ENCODE peak calls at places on chromosomes 5 and 9, in six cellular contexts. E, G, Q, Z, T and W are unnamed samples.

GRCh38 chr9:68717554-68718453 is 12.8 kb downstream of the PIP5K1B start:
- DNase-seq in Q (no peak), E (no peak), Z (no peak), T (no peak), G (no peak), W (no peak)

GRCh38 chr5:16574789-16575785 is 41.7 kb downstream of the RETREG1 start:
- DNase-seq in Q (no peak), T (peak; percentile 89), G (no peak), Z (peak; percentile 89), E (peak; percentile 77), W (no peak)

GRCh38 chr9:98971168-98971914 is 27.6 kb downstream of the COL15A1 start:
- DNase-seq in Z (peak; percentile 91), T (peak; percentile 22), Q (no peak), G (no peak), E (peak; percentile 69), W (no peak)

GRCh38 chr9:127869310-127870152 is 7.9 kb downstream of the AK1 start:
- DNase-seq in Q (peak; percentile 93), G (peak; percentile 91), T (peak; percentile 54), E (peak; percentile 82), Z (peak; percentile 67), W (peak; percentile 98)

GRCh38 chr5:147431586-147431985 is 78.3 kb downstream of the DPYSL3 start:
- DNase-seq in Z (no peak), T (no peak), G (no peak), E (no peak), Q (no peak), W (no peak)

GRCh38 chr9:114431003-114431402 is 43.2 kb upstream of the AKNA start:
- DNase-seq in Z (no peak), Q (no peak), G (no peak), E (no peak), T (no peak), W (no peak)

GRCh38 chr5:82538339-82539034 is 260.3 kb upstream of the RPS23 start:
- DNase-seq in G (no peak), E (no peak), Z (no peak), Q (no peak), T (no peak), W (no peak)

GRCh38 chr9:79581794-79582193 is 10.0 kb downstream of the TLE4 start:
- DNase-seq in T (peak; percentile 82), G (no peak), Q (no peak), E (no peak), Z (peak; percentile 94), W (no peak)

GRCh38 chr5:73236541-73237128 is 63.6 kb downstream of the TMEM174 start:
- DNase-seq in Z (no peak), E (no peak), G (no peak), T (peak; percentile 96), Q (no peak), W (no peak)

GRCh38 chr9:22005083-22005699 is 3.9 kb downstream of the CDKN2B start:
- DNase-seq in T (no peak), Z (peak; percentile 37), Q (no peak), G (no peak), E (no peak), W (no peak)

GRCh38 chr9:5393497-5393896 is 44.2 kb downstream of the PLGRKT start:
- DNase-seq in E (no peak), Z (no peak), Q (no peak), T (no peak), G (no peak), W (no peak)

GRCh38 chr5:173954671-173955605 is 34.0 kb upstream of the C5orf47 start:
- DNase-seq in T (no peak), G (no peak), Z (peak; percentile 95), Q (no peak), E (no peak), W (no peak)

GRCh38 chr5:108529381-108529780 is 147.5 kb upstream of the FBXL17 start:
- DNase-seq in E (no peak), G (no peak), T (peak; percentile 58), Z (peak; percentile 82), Q (no peak), W (no peak)

GRCh38 chr5:124718376-124718775 is 28.1 kb downstream of the ZNF608 start:
- DNase-seq in Q (no peak), E (peak; percentile 76), T (no peak), G (no peak), Z (no peak), W (no peak)

GRCh38 chr5:127801751-127802476 is 98.7 kb downstream of the CCDC192 start:
- DNase-seq in Q (no peak), Z (peak; percentile 73), E (no peak), T (peak; percentile 65), G (no peak), W (no peak)

GRCh38 chr9:121889990-121890563 is 203.0 kb downstream of the TTLL11 start:
- DNase-seq in T (peak; percentile 29), Z (peak; percentile 87), Q (no peak), G (no peak), E (no peak), W (no peak)

GRCh38 chr5:133467712-133468463 is 144.5 kb downstream of the FSTL4 start:
- DNase-seq in Z (no peak), E (no peak), T (no peak), Q (no peak), G (no peak), W (no peak)

GRCh38 chr5:56251918-56252553 is 18.9 kb upstream of the ANKRD55 start:
- DNase-seq in Z (no peak), E (no peak), T (no peak), G (no peak), Q (no peak), W (no peak)

GRCh38 chr5:170420809-170421412 is 31.7 kb upstream of the KCNMB1 start:
- DNase-seq in Z (peak; percentile 67), Q (no peak), G (peak; percentile 62), E (peak; percentile 63), T (peak; percentile 59), W (peak; percentile 58)

GRCh38 chr9:137445930-137446431 is 4.8 kb upstream of the ENTPD8 start:
- DNase-seq in T (no peak), G (no peak), Z (no peak), Q (no peak), E (no peak), W (no peak)
- TF ChIP-seq CTCF in T (no peak), G (no peak), Z (no peak), Q (no peak), E (no peak), W (no peak)

GRCh38 chr5:4511996-4512656 is 628.0 kb upstream of the ADAMTS16 start:
- DNase-seq in Q (no peak), G (peak; percentile 64), T (peak; percentile 8), Z (no peak), E (peak; percentile 10), W (no peak)
- TF ChIP-seq CTCF in Q (no peak), G (peak; percentile 79), T (peak; percentile 69), Z (no peak), E (no peak), W (peak; percentile 34)

GRCh38 chr5:53334431-53334941 is 145.9 kb upstream of the FST start:
- DNase-seq in G (no peak), E (no peak), Z (peak; percentile 87), T (peak; percentile 99), Q (no peak), W (no peak)

GRCh38 chr5:53337827-53338226 is 142.6 kb upstream of the FST start:
- DNase-seq in T (peak; percentile 77), E (no peak), Q (no peak), G (no peak), Z (peak; percentile 29), W (no peak)

GRCh38 chr5:53331463-53331862 is 149.0 kb upstream of the FST start:
- DNase-seq in Q (no peak), T (peak; percentile 99), Z (peak; percentile 94), E (no peak), G (no peak), W (no peak)

GRCh38 chr5:53333160-53333559 is 147.3 kb upstream of the FST start:
- DNase-seq in Q (no peak), G (no peak), E (no peak), T (peak; percentile 99), Z (peak; percentile 69), W (no peak)

GRCh38 chr5:53335115-53335514 is 145.3 kb upstream of the FST start:
- DNase-seq in E (no peak), Z (peak; percentile 34), T (peak; percentile 68), Q (no peak), G (no peak), W (no peak)
- TF ChIP-seq CTCF in E (no peak), Z (peak; percentile 28), T (peak; percentile 28), Q (no peak), G (peak; percentile 40), W (no peak)

GRCh38 chr9:4298255-4299005 is 1.4 kb downstream of the GLIS3 start:
- DNase-seq in Z (peak; percentile 27), G (peak; percentile 18), E (no peak), Q (peak; percentile 65), T (peak; percentile 42), W (no peak)
- TF ChIP-seq CTCF in Z (no peak), G (peak; percentile 16), E (no peak), Q (no peak), T (no peak), W (no peak)

GRCh38 chr5:126776499-126777256 is at the start of gene LMNB1:
- DNase-seq in G (peak; percentile 96), Z (peak; percentile 94), Q (peak; percentile 97), E (peak; percentile 87), T (peak; percentile 76), W (no peak)

GRCh38 chr5:126780165-126780827 is 3.4 kb downstream of the LMNB1 start:
- DNase-seq in T (peak; percentile 50), Q (no peak), G (no peak), Z (peak; percentile 81), E (peak; percentile 49), W (no peak)

GRCh38 chr5:126778675-126779403 is 1.9 kb downstream of the LMNB1 start:
- DNase-seq in T (no peak), Q (no peak), G (no peak), E (no peak), Z (no peak), W (no peak)

GRCh38 chr5:126777974-126778674 is 1.2 kb downstream of the LMNB1 start:
- DNase-seq in Q (peak; percentile 90), E (peak; percentile 91), G (peak; percentile 68), T (peak; percentile 83), Z (peak; percentile 95), W (no peak)

DNA sequence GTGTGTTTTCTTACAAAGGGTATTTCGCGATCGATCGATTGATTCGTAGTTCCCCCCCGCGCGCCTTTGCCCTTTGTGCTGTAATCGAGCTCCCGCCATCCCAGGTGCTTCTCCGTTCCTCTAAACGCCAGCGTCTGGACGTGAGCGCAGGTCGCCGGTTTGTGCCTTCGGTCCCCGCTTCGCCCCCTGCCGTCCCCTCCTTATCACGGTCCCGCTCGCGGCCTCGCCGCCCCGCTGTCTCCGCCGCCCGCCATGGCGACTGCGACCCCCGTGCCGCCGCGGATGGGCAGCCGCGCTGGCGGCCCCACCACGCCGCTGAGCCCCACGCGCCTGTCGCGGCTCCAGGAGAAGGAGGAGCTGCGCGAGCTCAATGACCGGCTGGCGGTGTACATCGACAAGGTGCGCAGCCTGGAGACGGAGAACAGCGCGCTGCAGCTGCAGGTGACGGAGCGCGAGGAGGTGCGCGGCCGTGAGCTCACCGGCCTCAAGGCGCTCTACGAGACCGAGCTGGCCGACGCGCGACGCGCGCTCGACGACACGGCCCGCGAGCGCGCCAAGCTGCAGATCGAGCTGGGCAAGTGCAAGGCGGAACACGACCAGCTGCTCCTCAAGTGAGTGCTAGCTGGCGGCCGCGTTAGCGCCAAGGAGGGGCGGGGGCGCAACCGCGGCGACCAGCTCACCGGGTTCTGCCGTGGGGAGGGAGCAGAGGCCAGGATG is 479 bp downstream of the LMNB1 start:
- DNase-seq in Q (peak; percentile 80), T (peak; percentile 63), Z (peak; percentile 61), E (peak; percentile 53), G (peak; percentile 33), W (no peak)
- TF ChIP-seq CTCF in Q (no peak), T (peak; percentile 31), Z (peak; percentile 16), E (no peak), G (peak; percentile 28), W (no peak)